ENCODE peak calls at places on chromosomes 16 and 17, in ten cellular contexts. Z is skeletal muscle cell, S is coronary artery, I is AG10803, H is breast epithelium, U is fibroblast of mammary gland, E is SK-N-SH, G is GM23248, X is adrenal gland, J is Peyer's patch. C is an unnamed sample.

GRCh38 chr17:36525113-36525512 is 9.6 kb downstream of the MYO19 start:
- DNase-seq in J (no peak), I (no peak), X (no peak), G (peak), Z (peak), S (no peak), U (peak), H (no peak), E (no peak), C (peak)

GRCh38 chr16:63789603-63790002 is 1332.3 kb downstream of the CDH11 start:
- DNase-seq in E (no peak), X (no peak), Z (no peak), S (no peak), H (no peak), I (no peak), J (no peak), G (no peak), U (no peak), C (peak)

GRCh38 chr17:77875881-77876509 is 82.5 kb upstream of the TNRC6C start:
- DNase-seq in U (peak), S (no peak), E (no peak), H (no peak), I (peak), J (no peak), X (no peak), Z (no peak), G (peak), C (peak)

GRCh38 chr16:56780646-56781045 is 50.7 kb downstream of the NUP93 start:
- DNase-seq in J (no peak), X (no peak), G (no peak), S (no peak), E (no peak), I (peak), Z (no peak), U (no peak), H (no peak), C (no peak)

GRCh38 chr16:31080035-31080629 is 5.9 kb downstream of the ZNF646 start:
- DNase-seq in X (no peak), H (no peak), G (no peak), J (peak), S (no peak), I (no peak), U (no peak), Z (no peak), E (no peak), C (no peak)

GRCh38 chr16:80544326-80544725 is 3.5 kb downstream of the DYNLRB2 start:
- DNase-seq in G (no peak), X (no peak), J (no peak), I (no peak), H (no peak), E (no peak), U (no peak), Z (no peak), S (no peak), C (no peak)

GRCh38 chr17:31525801-31526549 is 134.5 kb downstream of the RAB11FIP4 start:
- DNase-seq in S (no peak), Z (no peak), G (peak), E (peak), H (no peak), U (no peak), X (no peak), J (peak), I (peak), C (no peak)

GRCh38 chr17:45223541-45224528 is 2.1 kb downstream of the FMNL1 start:
- DNase-seq in J (no peak), X (no peak), I (no peak), H (no peak), Z (no peak), E (no peak), U (no peak), G (no peak), S (no peak), C (no peak)

DNA sequence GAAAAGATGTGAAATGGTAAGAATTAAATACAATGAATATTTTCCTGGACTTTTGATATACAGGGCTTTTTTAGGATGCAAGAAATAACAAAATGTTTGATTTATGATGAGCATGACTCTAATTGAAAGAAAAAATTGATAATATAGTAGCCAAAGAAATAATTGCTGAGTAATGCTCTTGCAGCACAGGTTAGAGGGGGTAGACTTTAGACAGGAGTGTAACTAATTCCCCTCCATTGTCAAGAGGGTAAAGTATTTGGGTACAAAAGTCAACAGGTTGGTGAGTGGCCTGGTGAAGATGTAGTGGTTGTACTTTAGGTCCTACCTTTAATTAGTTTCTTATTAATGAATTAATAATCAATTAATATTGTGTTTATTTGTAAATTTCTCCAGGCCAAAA is 912.3 kb downstream of the KCNJ2 start:
- DNase-seq in X (no peak), H (no peak), J (no peak), E (no peak), U (no peak), I (no peak), G (no peak), S (no peak), Z (no peak), C (no peak)
- H3K4me3 ChIP-seq in X (no peak), H (no peak), J (no peak), E (no peak), U (no peak), I (no peak), G (no peak), S (no peak), Z (no peak), C (no peak)

GRCh38 chr17:40541873-40542561 is 23.3 kb downstream of the CCR7 start:
- DNase-seq in H (no peak), Z (no peak), G (peak), X (no peak), E (no peak), S (no peak), I (peak), J (peak), U (no peak), C (no peak)
- H3K4me3 ChIP-seq in H (no peak), Z (no peak), G (no peak), X (no peak), E (no peak), S (no peak), I (no peak), J (no peak), U (no peak), C (no peak)

GRCh38 chr17:64315032-64315490 is 52.0 kb upstream of the TEX2 start:
- DNase-seq in J (peak), H (peak), Z (peak), U (peak), G (peak), I (peak), X (peak), E (no peak), S (peak), C (peak)

GRCh38 chr17:64320613-64321553 is 57.8 kb upstream of the TEX2 start:
- DNase-seq in J (no peak), I (peak), H (peak), U (peak), S (no peak), Z (peak), X (peak), G (peak), E (peak), C (peak)

GRCh38 chr17:64323774-64324173 is 60.7 kb upstream of the TEX2 start:
- DNase-seq in I (no peak), X (no peak), E (no peak), J (no peak), Z (no peak), H (no peak), S (no peak), U (no peak), G (no peak), C (no peak)

GRCh38 chr17:64318068-64318467 is 55.0 kb upstream of the TEX2 start:
- DNase-seq in J (no peak), H (no peak), E (no peak), G (no peak), I (no peak), U (no peak), Z (no peak), X (no peak), S (no peak), C (no peak)

GRCh38 chr17:64319531-64319930 is 56.5 kb upstream of the TEX2 start:
- DNase-seq in S (no peak), I (no peak), U (no peak), G (no peak), Z (no peak), E (no peak), X (no peak), H (no peak), J (no peak), C (no peak)
- H3K4me3 ChIP-seq in S (no peak), I (no peak), U (no peak), G (no peak), Z (no peak), E (no peak), X (no peak), H (no peak), J (no peak), C (no peak)

DNA sequence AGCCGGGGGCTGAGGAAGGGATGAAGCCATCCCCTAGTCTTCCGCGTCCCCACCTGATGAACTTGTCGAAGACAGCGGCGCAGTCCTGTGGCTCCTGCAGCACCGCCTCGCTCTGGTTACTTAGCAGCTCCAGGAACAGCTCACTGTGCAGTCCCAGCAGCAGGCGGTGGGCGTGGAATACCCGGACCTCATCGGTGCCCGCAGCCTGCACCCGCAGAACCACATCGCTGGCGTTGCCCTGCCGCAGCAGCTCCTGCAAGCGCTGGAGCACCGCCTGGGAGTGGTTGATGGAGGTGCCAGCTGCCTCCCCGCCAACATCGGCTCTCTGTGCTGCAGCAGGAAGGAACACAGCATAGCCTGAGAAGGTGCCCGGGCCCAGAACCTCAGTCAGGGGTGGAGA is 1.8 kb downstream of the BTBD17 start:
- DNase-seq in S (no peak), X (no peak), H (no peak), J (no peak), I (no peak), U (no peak), G (no peak), E (no peak), Z (no peak), C (no peak)
- H3K4me3 ChIP-seq in S (no peak), X (no peak), H (no peak), J (no peak), I (no peak), U (no peak), G (no peak), E (no peak), Z (no peak), C (no peak)

GRCh38 chr16:78571434-78571833 is 472.0 kb downstream of the WWOX start:
- DNase-seq in H (no peak), U (no peak), S (no peak), I (no peak), E (no peak), Z (no peak), X (no peak), J (no peak), G (no peak), C (no peak)

GRCh38 chr16:78563905-78564304 is 464.5 kb downstream of the WWOX start:
- DNase-seq in H (no peak), J (no peak), X (no peak), I (no peak), S (no peak), E (no peak), U (no peak), G (no peak), Z (no peak), C (no peak)

GRCh38 chr16:78570409-78571141 is 471.1 kb downstream of the WWOX start:
- DNase-seq in G (no peak), H (no peak), J (no peak), X (no peak), S (no peak), I (no peak), U (no peak), E (no peak), Z (no peak), C (no peak)

GRCh38 chr16:78566397-78567073 is 467.1 kb downstream of the WWOX start:
- DNase-seq in J (no peak), H (no peak), E (no peak), U (no peak), S (no peak), I (no peak), Z (no peak), X (no peak), G (no peak), C (no peak)

DNA sequence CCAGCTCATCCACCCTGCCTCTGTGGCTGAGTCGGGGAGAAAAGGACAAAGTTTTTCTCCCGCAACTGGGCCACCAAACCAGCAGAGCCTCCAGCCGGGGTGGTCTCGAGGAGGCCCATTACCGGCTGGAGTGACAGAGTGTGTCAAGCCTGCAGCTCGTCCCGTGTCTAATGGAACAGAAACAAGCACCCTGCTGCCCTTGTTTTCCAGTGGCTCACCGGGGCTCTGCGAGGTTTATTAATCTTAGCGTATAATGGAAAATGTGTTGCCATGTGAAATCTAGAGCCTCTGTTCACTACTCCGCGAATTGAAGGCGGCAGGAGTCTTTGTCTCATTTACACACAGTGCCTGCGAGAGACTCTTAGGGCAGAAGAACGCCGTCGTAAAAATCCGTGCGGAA is 468.3 kb downstream of the WWOX start:
- DNase-seq in I (no peak), G (no peak), X (no peak), E (no peak), J (no peak), H (no peak), S (no peak), Z (no peak), U (no peak), C (no peak)
- H3K4me3 ChIP-seq in I (no peak), G (no peak), X (no peak), E (no peak), J (no peak), H (no peak), S (no peak), Z (no peak), U (no peak), C (no peak)

GRCh38 chr17:39165844-39166349 is at the start of gene ARL5C:
- DNase-seq in J (no peak), I (no peak), U (no peak), H (no peak), Z (no peak), S (no peak), G (no peak), X (no peak), E (no peak), C (no peak)
- H3K4me3 ChIP-seq in J (peak), I (peak), U (peak), H (peak), Z (peak), S (peak), G (peak), X (peak), E (peak), C (peak)

GRCh38 chr17:5711344-5711743 is 127.0 kb upstream of the NLRP1 start:
- DNase-seq in I (no peak), Z (no peak), S (no peak), H (no peak), X (no peak), J (no peak), U (no peak), E (no peak), G (no peak), C (no peak)
- H3K4me3 ChIP-seq in I (no peak), Z (no peak), S (no peak), H (no peak), X (no peak), J (no peak), U (no peak), E (no peak), G (no peak), C (no peak)

DNA sequence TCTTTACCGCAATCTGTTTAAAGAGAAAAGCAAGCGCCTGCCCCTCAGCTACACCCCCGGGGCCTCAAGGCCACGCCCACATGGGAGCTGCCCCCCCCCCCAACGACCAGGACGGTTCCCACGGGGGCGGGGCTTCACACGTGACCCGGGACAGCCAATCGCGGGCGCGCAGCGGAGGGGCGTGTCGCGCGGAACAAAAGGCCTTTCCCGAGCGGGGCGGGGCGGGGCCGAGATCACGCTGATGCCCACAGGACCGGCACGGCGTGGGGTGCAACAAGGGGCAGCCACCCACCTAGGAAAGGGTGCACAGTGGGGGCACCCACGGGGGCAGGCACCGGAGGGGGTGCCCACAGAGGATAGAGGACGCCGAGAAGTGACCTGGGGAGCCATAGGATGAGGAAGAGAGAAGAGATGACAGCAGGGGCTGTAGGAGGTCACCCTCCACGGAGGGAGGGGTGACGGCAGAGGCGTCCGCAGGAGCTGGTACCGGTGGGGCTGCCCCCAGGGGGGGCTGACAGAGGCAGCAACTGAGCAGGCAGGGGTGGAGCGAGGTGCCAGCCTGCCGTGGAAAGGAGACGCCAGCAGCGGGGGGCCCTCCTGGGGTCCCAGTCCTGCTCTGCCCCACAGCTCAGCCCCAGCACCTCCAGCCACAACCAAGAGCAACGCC is 6.2 kb downstream of the UNKL start:
- DNase-seq in G (peak), U (peak), X (peak), Z (peak), H (peak), J (peak), S (peak), E (peak), I (peak), C (peak)
- H3K4me3 ChIP-seq in G (peak), U (peak), X (peak), Z (peak), H (peak), J (peak), S (peak), E (peak), I (peak), C (peak)

GRCh38 chr17:38572665-38573365 is 32.9 kb downstream of the SRCIN1 start:
- DNase-seq in J (no peak), U (no peak), G (peak), I (no peak), X (no peak), S (no peak), Z (no peak), H (no peak), E (peak), C (no peak)
- H3K4me3 ChIP-seq in J (peak), U (no peak), G (peak), I (no peak), X (peak), S (peak), Z (no peak), H (peak), E (peak), C (no peak)

C was measured in cardiac fibroblast.